ENCODE peak calls at places on chromosomes 5 and 9, in seven cellular contexts. One of them, this sample, is unnamed.

GRCh38 chr5:149161026-149161687 is 19.9 kb downstream of the ABLIM3 start:
- DNase-seq in GM10248: no peak
- DNase-seq in Calu3: no peak
- DNase-seq in endothelial cell: no peak
- DNase-seq in GM06990: no peak
- DNase-seq in AG04450: no peak
- DNase-seq in nephron progenitor cell: no peak
- DNase-seq in this sample: no peak

GRCh38 chr5:174459832-174460448 is 264.4 kb upstream of the MSX2 start:
- DNase-seq in Calu3: peak
- DNase-seq in nephron progenitor cell: no peak
- DNase-seq in GM06990: no peak
- DNase-seq in AG04450: no peak
- DNase-seq in GM10248: no peak
- DNase-seq in endothelial cell: no peak
- DNase-seq in this sample: no peak

GRCh38 chr9:98185611-98186171 is 6.7 kb downstream of the CORO2A start:
- DNase-seq in AG04450: no peak
- DNase-seq in GM10248: no peak
- DNase-seq in nephron progenitor cell: no peak
- DNase-seq in endothelial cell: no peak
- DNase-seq in GM06990: no peak
- DNase-seq in Calu3: no peak
- DNase-seq in this sample: no peak

GRCh38 chr5:108212775-108213346 is 169.0 kb downstream of the FBXL17 start:
- DNase-seq in Calu3: peak
- DNase-seq in GM06990: no peak
- DNase-seq in AG04450: peak
- DNase-seq in nephron progenitor cell: peak
- DNase-seq in GM10248: no peak
- DNase-seq in endothelial cell: no peak
- DNase-seq in this sample: no peak

GRCh38 chr9:7298123-7298522 is 501.5 kb downstream of the DMAC1 start:
- DNase-seq in GM10248: peak
- DNase-seq in endothelial cell: no peak
- DNase-seq in Calu3: no peak
- DNase-seq in nephron progenitor cell: no peak
- DNase-seq in AG04450: no peak
- DNase-seq in GM06990: peak
- DNase-seq in this sample: no peak

GRCh38 chr5:128101676-128102075 is 18.1 kb downstream of the SLC12A2 start:
- DNase-seq in Calu3: no peak
- DNase-seq in AG04450: no peak
- DNase-seq in endothelial cell: no peak
- DNase-seq in GM10248: no peak
- DNase-seq in GM06990: no peak
- DNase-seq in nephron progenitor cell: no peak
- DNase-seq in this sample: no peak

GRCh38 chr5:43555895-43556606 is 826 bp downstream of the PAIP1 start:
- DNase-seq in GM06990: peak
- DNase-seq in GM10248: peak
- DNase-seq in AG04450: no peak
- DNase-seq in Calu3: peak
- DNase-seq in nephron progenitor cell: peak
- DNase-seq in endothelial cell: peak
- DNase-seq in this sample: peak

GRCh38 chr5:10601246-10602030 is 37.6 kb downstream of the ANKRD33B start:
- DNase-seq in nephron progenitor cell: no peak
- DNase-seq in endothelial cell: no peak
- DNase-seq in GM10248: no peak
- DNase-seq in AG04450: peak
- DNase-seq in GM06990: peak
- DNase-seq in Calu3: peak
- DNase-seq in this sample: peak

GRCh38 chr5:135880801-135881200 is 14.8 kb downstream of the IL9 start:
- DNase-seq in Calu3: no peak
- DNase-seq in GM10248: no peak
- DNase-seq in GM06990: no peak
- DNase-seq in AG04450: no peak
- DNase-seq in nephron progenitor cell: no peak
- DNase-seq in endothelial cell: no peak
- DNase-seq in this sample: no peak

GRCh38 chr5:8981016-8981415 is 564.9 kb downstream of the SEMA5A start:
- DNase-seq in endothelial cell: no peak
- DNase-seq in nephron progenitor cell: no peak
- DNase-seq in GM06990: no peak
- DNase-seq in GM10248: no peak
- DNase-seq in AG04450: no peak
- DNase-seq in Calu3: no peak
- DNase-seq in this sample: no peak

GRCh38 chr5:139811076-139811607 is 15.5 kb downstream of the PSD2 start:
- DNase-seq in GM06990: no peak
- DNase-seq in GM10248: no peak
- DNase-seq in endothelial cell: no peak
- DNase-seq in Calu3: no peak
- DNase-seq in nephron progenitor cell: no peak
- DNase-seq in AG04450: no peak
- DNase-seq in this sample: no peak

GRCh38 chr5:65103674-65104035 is 334.9 kb downstream of the CWC27 start:
- DNase-seq in GM06990: no peak
- DNase-seq in AG04450: no peak
- DNase-seq in nephron progenitor cell: no peak
- DNase-seq in GM10248: no peak
- DNase-seq in Calu3: no peak
- DNase-seq in endothelial cell: no peak
- DNase-seq in this sample: no peak

GRCh38 chr5:32506809-32507208 is 62.3 kb upstream of the ZFR start:
- DNase-seq in Calu3: no peak
- DNase-seq in GM06990: no peak
- DNase-seq in nephron progenitor cell: no peak
- DNase-seq in AG04450: no peak
- DNase-seq in endothelial cell: no peak
- DNase-seq in GM10248: no peak
- DNase-seq in this sample: no peak

GRCh38 chr9:134419684-134420076 is 93.4 kb downstream of the RXRA start:
- DNase-seq in nephron progenitor cell: no peak
- DNase-seq in endothelial cell: peak
- DNase-seq in Calu3: no peak
- DNase-seq in GM10248: no peak
- DNase-seq in GM06990: no peak
- DNase-seq in AG04450: no peak
- DNase-seq in this sample: no peak

GRCh38 chr9:18632624-18633407 is 158.9 kb downstream of the ADAMTSL1 start:
- DNase-seq in GM10248: no peak
- DNase-seq in Calu3: peak
- DNase-seq in AG04450: peak
- DNase-seq in endothelial cell: no peak
- DNase-seq in GM06990: no peak
- DNase-seq in nephron progenitor cell: no peak
- DNase-seq in this sample: no peak

GRCh38 chr5:62005551-62005950 is 300.5 kb upstream of the KIF2A start:
- DNase-seq in endothelial cell: no peak
- DNase-seq in GM06990: no peak
- DNase-seq in GM10248: no peak
- DNase-seq in AG04450: no peak
- DNase-seq in Calu3: no peak
- DNase-seq in nephron progenitor cell: no peak
- DNase-seq in this sample: no peak

GRCh38 chr5:134891473-134891872 is 13.5 kb upstream of the PCBD2 start:
- DNase-seq in AG04450: no peak
- DNase-seq in nephron progenitor cell: no peak
- DNase-seq in Calu3: no peak
- DNase-seq in GM10248: no peak
- DNase-seq in endothelial cell: no peak
- DNase-seq in GM06990: no peak
- DNase-seq in this sample: no peak

GRCh38 chr5:157918811-157919742 is 60.1 kb upstream of the CLINT1 start:
- DNase-seq in Calu3: peak
- DNase-seq in nephron progenitor cell: no peak
- DNase-seq in GM10248: no peak
- DNase-seq in GM06990: peak
- DNase-seq in AG04450: no peak
- DNase-seq in endothelial cell: no peak
- DNase-seq in this sample: no peak

GRCh38 chr5:9658726-9659125 is 28.6 kb upstream of the TAS2R1 start:
- DNase-seq in Calu3: no peak
- DNase-seq in endothelial cell: no peak
- DNase-seq in AG04450: no peak
- DNase-seq in nephron progenitor cell: no peak
- DNase-seq in GM06990: no peak
- DNase-seq in GM10248: no peak
- DNase-seq in this sample: no peak

GRCh38 chr5:132546108-132546507 is 2.8 kb upstream of the IL5 start:
- DNase-seq in GM10248: no peak
- DNase-seq in nephron progenitor cell: no peak
- DNase-seq in GM06990: no peak
- DNase-seq in Calu3: no peak
- DNase-seq in endothelial cell: no peak
- DNase-seq in AG04450: no peak
- DNase-seq in this sample: no peak
- TF ChIP-seq CTCF in GM10248: no peak
- TF ChIP-seq CTCF in nephron progenitor cell: no peak
- TF ChIP-seq CTCF in GM06990: no peak
- TF ChIP-seq CTCF in Calu3: no peak
- TF ChIP-seq CTCF in endothelial cell: no peak
- TF ChIP-seq CTCF in AG04450: no peak
- TF ChIP-seq CTCF in this sample: no peak

DNA sequence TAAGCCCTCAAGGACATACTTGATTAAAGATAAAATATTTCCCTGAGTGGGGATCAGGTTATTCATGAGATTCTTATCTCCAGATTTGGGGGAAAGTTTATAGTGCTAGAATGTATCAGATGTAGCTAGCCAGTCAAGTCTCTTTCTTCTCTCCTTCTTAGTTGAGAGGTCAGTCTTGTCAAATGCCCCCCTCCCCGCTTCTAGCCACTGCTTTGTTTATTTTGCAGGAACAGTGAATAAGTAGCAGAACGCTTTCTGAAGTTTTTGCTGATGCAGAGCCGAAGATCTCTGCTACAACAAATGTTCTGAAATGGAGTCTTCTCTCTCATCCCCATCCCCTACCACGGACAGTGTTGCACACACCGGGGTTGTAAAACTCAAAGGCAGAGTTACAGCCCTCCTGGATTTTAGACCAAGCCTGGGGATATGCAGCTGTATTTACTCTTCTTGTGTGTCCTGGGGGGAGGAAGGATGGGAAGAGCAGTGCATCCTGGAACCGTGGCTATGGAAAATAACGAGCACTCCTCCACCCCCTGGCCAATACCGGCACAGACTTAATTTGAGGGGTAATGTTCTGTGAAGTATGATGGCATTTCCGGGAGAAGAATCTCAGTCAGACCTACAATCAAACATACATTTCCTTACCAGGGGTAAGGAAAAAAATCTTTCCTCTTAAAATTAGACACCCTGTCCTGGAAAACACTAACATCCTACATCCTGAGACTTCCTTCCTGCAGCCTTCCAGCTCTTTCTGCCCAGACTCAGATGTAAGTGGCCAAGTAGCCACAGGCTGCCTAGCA is 10.7 kb upstream of the ERMP1 start:
- DNase-seq in Calu3: no peak
- DNase-seq in nephron progenitor cell: peak
- DNase-seq in GM06990: no peak
- DNase-seq in AG04450: no peak
- DNase-seq in endothelial cell: peak
- DNase-seq in GM10248: no peak
- DNase-seq in this sample: no peak
- TF ChIP-seq CTCF in Calu3: no peak
- TF ChIP-seq CTCF in nephron progenitor cell: no peak
- TF ChIP-seq CTCF in GM06990: no peak
- TF ChIP-seq CTCF in AG04450: no peak
- TF ChIP-seq CTCF in endothelial cell: no peak
- TF ChIP-seq CTCF in GM10248: no peak
- TF ChIP-seq CTCF in this sample: no peak

DNA sequence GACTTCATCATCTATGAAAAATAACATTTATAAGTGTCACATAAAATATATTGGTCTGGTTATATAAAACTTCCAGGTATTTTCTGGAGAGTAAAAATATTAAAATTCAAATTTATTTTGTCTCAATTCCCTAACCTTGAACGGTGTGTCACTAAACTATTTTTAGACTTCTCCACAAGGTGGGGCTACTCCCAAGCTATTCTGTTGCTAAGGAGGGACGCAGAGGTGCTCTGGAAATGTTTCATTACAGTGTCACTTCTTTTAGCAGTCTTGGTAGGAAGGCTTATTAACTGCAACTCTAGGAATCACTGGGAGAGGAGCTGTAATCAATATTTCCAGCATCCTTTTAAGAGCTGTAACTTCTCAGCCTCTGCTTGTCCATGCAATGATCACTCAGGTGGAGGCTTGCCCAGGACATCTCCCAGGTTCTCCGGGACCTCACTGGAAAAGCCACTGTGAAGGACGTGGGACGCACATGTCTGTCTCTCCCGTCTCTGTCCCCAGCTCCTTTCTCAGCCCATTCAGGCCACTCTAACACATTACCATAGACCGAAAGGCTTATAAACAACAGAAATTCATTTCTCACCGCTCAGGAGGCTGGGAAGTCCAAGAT is 32.5 kb upstream of the DNAH5 start:
- DNase-seq in GM06990: no peak
- DNase-seq in GM10248: no peak
- DNase-seq in nephron progenitor cell: peak
- DNase-seq in endothelial cell: peak
- DNase-seq in Calu3: peak
- DNase-seq in AG04450: no peak
- DNase-seq in this sample: no peak
- TF ChIP-seq CTCF in GM06990: no peak
- TF ChIP-seq CTCF in GM10248: peak
- TF ChIP-seq CTCF in nephron progenitor cell: peak
- TF ChIP-seq CTCF in endothelial cell: peak
- TF ChIP-seq CTCF in Calu3: peak
- TF ChIP-seq CTCF in AG04450: peak
- TF ChIP-seq CTCF in this sample: no peak

DNA sequence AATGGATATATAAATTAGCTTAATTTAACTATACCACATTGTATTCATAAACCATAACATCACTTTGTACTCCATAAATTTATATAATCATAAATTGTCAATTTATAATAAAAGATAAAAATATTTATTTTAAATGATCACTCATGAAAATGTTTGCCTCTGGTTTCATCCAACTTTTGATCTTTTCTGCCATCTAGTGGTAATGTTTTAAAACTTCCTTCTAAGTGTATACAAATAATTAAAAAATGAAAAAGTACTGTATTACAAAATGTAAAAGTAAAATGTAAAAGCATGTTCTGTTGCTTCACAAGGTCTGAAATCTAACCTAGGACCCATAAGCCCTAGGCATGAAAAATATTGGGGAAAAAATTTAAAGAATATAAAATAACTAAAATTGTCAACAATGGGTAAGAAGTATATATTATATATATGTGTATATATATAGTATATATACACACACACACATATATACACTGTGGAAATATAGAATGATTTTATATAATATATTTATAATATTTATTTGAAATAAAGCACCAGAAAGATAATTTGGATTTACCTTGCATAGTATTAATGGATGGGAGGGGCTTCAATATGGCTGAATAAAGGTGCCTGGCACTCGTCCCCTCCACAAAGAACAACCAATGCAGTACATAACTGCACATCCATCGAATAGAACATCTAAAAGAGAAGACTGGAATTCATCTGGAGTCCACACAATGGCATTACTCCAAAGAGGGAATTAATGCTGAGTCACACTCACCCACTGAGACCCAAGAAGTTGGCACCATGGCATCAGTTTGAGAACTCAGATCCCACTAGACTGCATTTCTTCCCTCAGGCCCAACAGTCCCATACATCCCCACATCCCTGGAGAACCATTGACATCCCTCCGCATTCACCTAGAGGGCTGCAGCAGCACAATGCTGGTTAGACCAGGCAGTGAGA is 32.5 kb downstream of the ANXA1 start:
- DNase-seq in endothelial cell: no peak
- DNase-seq in GM10248: peak
- DNase-seq in AG04450: peak
- DNase-seq in Calu3: no peak
- DNase-seq in nephron progenitor cell: no peak
- DNase-seq in GM06990: no peak
- DNase-seq in this sample: no peak
- TF ChIP-seq CTCF in endothelial cell: peak
- TF ChIP-seq CTCF in GM10248: peak
- TF ChIP-seq CTCF in AG04450: peak
- TF ChIP-seq CTCF in Calu3: no peak
- TF ChIP-seq CTCF in nephron progenitor cell: peak
- TF ChIP-seq CTCF in GM06990: no peak
- TF ChIP-seq CTCF in this sample: peak